ENCODE peak calls at places on chromosomes 1 and 21, in ten cellular contexts. Y is mesothelial cell of epicardium; R is GM13977; W is lower leg skin; P is CD8-positive, alpha-beta T cell; L is prostate gland; U is fibroblast of mammary gland; D is epithelial cell of esophagus; Z is pancreas; S is progenitor cell of endocrine pancreas. T is an unnamed sample.

GRCh38 chr1:10306435-10306834 is 92.4 kb upstream of the PGD start:
- DNase-seq in P (no peak), Z (no peak), R (no peak), W (no peak), D (no peak), S (no peak), U (no peak), L (no peak), Y (no peak), T (no peak)

GRCh38 chr1:67847466-67847865 is 14.2 kb upstream of the GNG12 start:
- DNase-seq in R (no peak), S (no peak), W (no peak), L (no peak), U (peak), D (peak), Y (no peak), Z (no peak), P (no peak), T (no peak)

GRCh38 chr1:65141394-65141793 is 6.6 kb upstream of the AK4 start:
- DNase-seq in U (peak), Y (no peak), P (no peak), D (peak), S (no peak), Z (no peak), L (no peak), R (no peak), W (no peak), T (no peak)

GRCh38 chr1:230359992-230360391 is 66.1 kb downstream of the PGBD5 start:
- DNase-seq in Z (no peak), U (peak), R (no peak), D (peak), L (peak), S (no peak), W (no peak), P (no peak), Y (no peak), T (no peak)

GRCh38 chr21:46320331-46320801 is 3.3 kb downstream of the C21orf58 start:
- DNase-seq in R (peak), Z (no peak), D (no peak), Y (no peak), W (no peak), U (peak), S (no peak), L (no peak), P (no peak), T (no peak)

GRCh38 chr1:112465122-112465521 is 43.6 kb upstream of the WNT2B start:
- DNase-seq in L (no peak), Z (no peak), Y (no peak), U (peak), S (no peak), P (no peak), D (peak), R (no peak), W (no peak), T (no peak)

GRCh38 chr21:37364722-37365121 is 1.9 kb upstream of the DYRK1A start:
- DNase-seq in R (peak), U (no peak), P (no peak), Z (no peak), W (no peak), Y (no peak), S (no peak), D (no peak), L (no peak), T (no peak)

GRCh38 chr1:10539411-10540043 is 64.8 kb downstream of the PEX14 start:
- DNase-seq in Y (no peak), W (no peak), R (no peak), Z (no peak), U (peak), P (peak), L (no peak), S (no peak), D (no peak), T (no peak)

GRCh38 chr1:21490774-21491482 is 18.3 kb upstream of the ALPL start:
- DNase-seq in Y (no peak), S (no peak), Z (no peak), P (no peak), L (no peak), R (no peak), U (peak), W (peak), D (peak), T (no peak)

GRCh38 chr1:61142726-61143500 is 60.6 kb downstream of the NFIA start:
- DNase-seq in L (peak), D (peak), Z (peak), W (no peak), U (peak), P (no peak), Y (no peak), S (no peak), R (no peak), T (no peak)

GRCh38 chr1:182257369-182258063 is 134.1 kb downstream of the GLUL start:
- DNase-seq in S (no peak), W (no peak), L (no peak), R (no peak), D (no peak), U (no peak), Y (no peak), P (no peak), Z (no peak), T (no peak)

GRCh38 chr1:62725981-62726588 is 37.9 kb upstream of the DOCK7 start:
- DNase-seq in R (no peak), L (no peak), D (no peak), Y (no peak), U (no peak), W (no peak), Z (no peak), S (no peak), P (no peak), T (no peak)

GRCh38 chr1:9633493-9633892 is 18.0 kb upstream of the PIK3CD start:
- DNase-seq in D (no peak), P (no peak), Z (no peak), S (no peak), L (no peak), R (no peak), W (no peak), Y (no peak), U (no peak), T (no peak)

GRCh38 chr21:39082656-39083376 is 100.4 kb downstream of the PSMG1 start:
- DNase-seq in R (no peak), L (peak), D (peak), S (no peak), P (no peak), Z (no peak), U (no peak), W (no peak), Y (no peak), T (no peak)
- TF ChIP-seq CTCF in R (no peak), L (no peak), D (peak), S (peak), P (no peak), Z (no peak), U (no peak), W (no peak), Y (no peak), T (no peak)

GRCh38 chr21:15034126-15034848 is 30.5 kb downstream of the NRIP1 start:
- DNase-seq in Z (no peak), S (no peak), L (no peak), D (no peak), Y (no peak), P (no peak), R (no peak), W (no peak), U (peak), T (no peak)
- TF ChIP-seq CTCF in Z (no peak), S (no peak), L (no peak), D (no peak), Y (no peak), P (no peak), R (no peak), W (no peak), U (no peak), T (no peak)

GRCh38 chr1:233172201-233172600 is 123.3 kb downstream of the PCNX2 start:
- DNase-seq in R (no peak), D (peak), P (no peak), U (peak), S (no peak), L (peak), Z (no peak), W (no peak), Y (no peak), T (no peak)
- TF ChIP-seq CTCF in R (no peak), D (no peak), P (no peak), U (peak), S (no peak), L (peak), Z (no peak), W (no peak), Y (no peak), T (no peak)

GRCh38 chr1:2459757-2460156 is 16.3 kb upstream of the PLCH2 start:
- DNase-seq in R (no peak), W (no peak), L (no peak), S (no peak), P (no peak), D (no peak), U (peak), Y (no peak), Z (no peak), T (no peak)
- TF ChIP-seq CTCF in R (no peak), W (no peak), L (no peak), S (no peak), P (no peak), D (no peak), U (peak), Y (no peak), Z (no peak), T (no peak)

GRCh38 chr1:207719209-207719608 is 32.6 kb upstream of the CD46 start:
- DNase-seq in P (no peak), U (no peak), Z (no peak), S (no peak), D (no peak), R (no peak), L (no peak), Y (no peak), W (no peak), T (no peak)

GRCh38 chr1:207711285-207711684 is 40.6 kb upstream of the CD46 start:
- DNase-seq in S (no peak), Y (no peak), Z (no peak), W (no peak), L (peak), U (peak), P (no peak), D (no peak), R (no peak), T (no peak)

DNA sequence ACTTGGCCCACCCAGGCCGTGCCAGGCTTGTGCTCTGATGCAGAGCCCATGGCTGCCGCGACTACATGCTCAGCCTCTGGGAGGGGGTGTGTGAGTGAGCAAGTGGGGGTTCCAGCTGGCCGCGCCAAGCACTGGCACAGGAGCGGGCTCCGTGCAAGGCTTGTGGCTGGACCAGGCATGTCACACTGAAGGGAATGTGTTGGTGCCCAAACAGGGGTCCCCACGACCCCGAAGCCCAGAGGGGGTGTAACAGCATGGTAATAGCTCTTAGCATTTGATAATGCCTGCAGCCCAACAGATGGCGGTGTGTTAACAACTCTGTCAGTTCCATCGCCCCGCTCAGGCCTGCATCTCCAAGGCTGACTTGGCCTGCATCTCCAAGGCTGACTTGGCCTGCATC is 38.3 kb upstream of the CD46 start:
- DNase-seq in Y (no peak), U (no peak), Z (no peak), L (no peak), W (no peak), R (no peak), P (no peak), S (no peak), D (no peak), T (no peak)
- TF ChIP-seq CTCF in Y (no peak), U (no peak), Z (no peak), L (no peak), W (no peak), R (peak), P (no peak), S (no peak), D (no peak), T (no peak)

GRCh38 chr1:154272217-154272998 is at the start of gene HAX1:
- DNase-seq in Z (peak), U (peak), R (peak), S (peak), L (peak), Y (peak), P (peak), D (peak), W (peak), T (peak)
- TF ChIP-seq CTCF in Z (peak), U (peak), R (peak), S (peak), L (peak), Y (peak), P (peak), D (peak), W (no peak), T (peak)

GRCh38 chr1:100607628-100608240 is 69.8 kb downstream of the GPR88 start:
- DNase-seq in R (no peak), U (no peak), W (no peak), Z (no peak), L (no peak), Y (no peak), P (no peak), D (no peak), S (no peak), T (no peak)

GRCh38 chr1:100609849-100610248 is 71.9 kb downstream of the GPR88 start:
- DNase-seq in U (no peak), Y (no peak), Z (no peak), L (no peak), D (no peak), R (no peak), P (no peak), W (no peak), S (no peak), T (no peak)

GRCh38 chr1:100611086-100611485 is 73.1 kb downstream of the GPR88 start:
- DNase-seq in P (no peak), W (no peak), Z (no peak), U (no peak), L (no peak), Y (no peak), D (peak), R (no peak), S (no peak), T (no peak)

GRCh38 chr1:100604372-100604771 is 66.4 kb downstream of the GPR88 start:
- DNase-seq in S (no peak), Y (no peak), W (no peak), P (no peak), D (no peak), R (no peak), L (no peak), Z (no peak), U (no peak), T (no peak)

GRCh38 chr1:100606438-100606837 is 68.5 kb downstream of the GPR88 start:
- DNase-seq in D (peak), L (no peak), P (no peak), W (no peak), U (peak), R (no peak), S (no peak), Z (no peak), Y (no peak), T (no peak)
- TF ChIP-seq CTCF in D (peak), L (peak), P (no peak), W (no peak), U (peak), R (peak), S (peak), Z (peak), Y (no peak), T (peak)

DNA sequence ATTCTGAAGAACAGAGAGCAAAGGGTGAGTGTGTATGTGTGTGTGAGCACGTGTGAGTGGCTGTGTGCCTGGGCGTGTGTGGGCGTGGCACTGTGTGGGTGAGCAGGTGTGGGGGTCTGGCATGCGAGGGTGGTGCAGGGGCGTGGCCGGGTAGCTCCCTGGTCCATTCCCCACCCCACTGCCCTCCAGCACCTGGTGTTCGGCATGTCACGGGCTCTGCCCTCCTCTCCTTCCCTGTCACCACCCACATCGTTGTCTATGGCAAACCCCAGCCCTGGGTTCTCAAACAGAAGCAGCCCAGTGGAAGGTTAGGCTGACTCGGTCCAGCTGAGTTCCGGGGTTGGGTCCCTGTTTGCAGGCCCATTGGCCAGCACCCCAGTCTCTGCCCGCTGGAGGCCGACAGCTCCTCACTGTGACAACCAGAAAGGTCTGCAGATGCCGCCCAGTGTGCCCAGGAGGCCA is 39.8 kb downstream of the UBE2G2 start:
- DNase-seq in Y (peak), P (no peak), L (no peak), Z (no peak), R (no peak), U (no peak), D (no peak), S (no peak), W (no peak), T (no peak)
- TF ChIP-seq CTCF in Y (no peak), P (no peak), L (no peak), Z (no peak), R (no peak), U (no peak), D (no peak), S (no peak), W (no peak), T (no peak)

DNA sequence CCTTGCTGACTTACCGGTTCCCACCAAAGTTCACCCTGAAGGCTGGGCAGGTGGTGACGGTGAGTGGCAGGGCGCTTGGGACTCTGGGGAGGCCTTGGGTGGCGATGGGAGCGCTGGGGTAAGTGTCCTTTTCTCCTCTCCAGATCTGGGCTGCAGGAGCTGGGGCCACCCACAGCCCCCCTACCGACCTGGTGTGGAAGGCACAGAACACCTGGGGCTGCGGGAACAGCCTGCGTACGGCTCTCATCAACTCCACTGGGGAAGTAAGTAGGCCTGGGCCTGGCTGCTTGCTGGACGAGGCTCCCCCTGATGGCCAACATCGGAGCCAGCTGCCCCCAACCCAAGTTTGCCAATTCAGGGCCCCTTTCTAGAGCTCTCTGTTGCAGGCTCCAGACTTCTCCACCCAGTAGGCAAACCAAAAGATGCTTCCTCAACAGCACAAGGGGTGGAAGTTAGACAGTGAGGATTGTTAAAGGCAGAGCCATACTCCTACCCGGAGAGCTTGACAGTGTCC is 16.4 kb upstream of the SEMA4A start:
- DNase-seq in Z (no peak), W (no peak), R (no peak), S (no peak), L (no peak), P (no peak), U (no peak), Y (no peak), D (no peak), T (no peak)
- TF ChIP-seq CTCF in Z (no peak), W (no peak), R (peak), S (peak), L (no peak), P (no peak), U (no peak), Y (no peak), D (peak), T (no peak)

T was measured in GM10248.